ENCODE peak calls at places on chromosomes 7 and 10, in ten cellular contexts. E is osteocyte, R is stomach, L is transverse colon, H is IMR-90, Z is psoas muscle, J is cardiac fibroblast, W is heart left ventricle, X is A549, Y is RWPE1. U is an unnamed sample.

GRCh38 chr7:2071133-2071832 is 161.5 kb downstream of the MAD1L1 start:
- DNase-seq in Z (no peak), W (no peak), H (no peak), X (no peak), Y (no peak), E (no peak), J (no peak), L (no peak), R (no peak), U (no peak)

GRCh38 chr10:131453772-131454634 is 142.5 kb upstream of the TCERG1L start:
- DNase-seq in H (no peak), Z (peak; percentile 71), R (peak; percentile 66), Y (peak; percentile 41), J (peak; percentile 14), X (no peak), L (peak; percentile 25), W (peak; percentile 36), E (no peak), U (no peak)

GRCh38 chr10:29610876-29611647 is 23.7 kb downstream of the SVIL start:
- DNase-seq in X (no peak), L (no peak), W (no peak), J (no peak), Z (no peak), Y (no peak), R (no peak), E (no peak), H (no peak), U (no peak)

GRCh38 chr10:103554488-103555320 is 61.2 kb downstream of the NEURL1 start:
- DNase-seq in L (peak; percentile 70), Y (peak; percentile 81), Z (peak; percentile 67), H (peak; percentile 80), X (peak; percentile 71), W (peak; percentile 57), R (peak; percentile 31), J (peak; percentile 35), E (no peak), U (peak; percentile 28)

GRCh38 chr7:134593530-134594392 is 44.9 kb downstream of the AKR1B15 start:
- DNase-seq in X (peak; percentile 63), H (peak; percentile 95), Z (peak; percentile 61), E (no peak), J (peak; percentile 96), W (peak; percentile 71), L (peak; percentile 41), Y (no peak), R (peak; percentile 81), U (peak; percentile 95)

GRCh38 chr10:12181065-12181775 is 14.5 kb downstream of the NUDT5 start:
- DNase-seq in Y (no peak), E (no peak), Z (no peak), H (no peak), W (no peak), R (peak; percentile 35), J (peak; percentile 33), L (peak; percentile 20), X (no peak), U (no peak)

GRCh38 chr7:127798769-127799372 is 146.9 kb downstream of the SND1 start:
- DNase-seq in H (no peak), E (no peak), Y (no peak), J (no peak), W (no peak), X (no peak), L (no peak), Z (no peak), R (no peak), U (no peak)

GRCh38 chr7:22356855-22357310 is at the start of gene RAPGEF5:
- DNase-seq in R (peak; percentile 57), L (peak; percentile 75), W (no peak), J (no peak), Z (no peak), X (peak; percentile 13), Y (peak; percentile 89), E (no peak), H (no peak), U (no peak)

DNA sequence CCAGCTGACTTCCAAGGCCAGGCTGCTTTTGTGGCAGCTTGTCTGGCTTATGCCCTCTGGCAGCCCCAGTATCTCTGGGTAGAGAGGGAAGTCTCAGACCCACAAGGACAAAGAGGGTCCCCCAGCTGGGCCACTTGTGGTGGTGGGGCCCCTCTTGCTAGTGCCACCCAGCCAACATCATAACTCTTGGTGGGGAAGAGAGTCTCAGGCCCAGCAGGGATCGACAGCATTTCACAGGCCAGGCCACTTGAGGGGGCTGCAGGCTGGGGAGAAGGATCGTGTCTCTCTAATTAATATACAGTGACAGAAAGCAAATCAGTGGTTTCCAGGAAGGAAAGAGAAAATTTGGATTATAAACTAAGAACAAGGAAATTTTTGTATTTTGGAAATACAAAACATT is 76.0 kb downstream of the TYW1B start:
- DNase-seq in E (no peak), L (no peak), X (no peak), J (no peak), H (no peak), Y (no peak), R (no peak), Z (no peak), W (no peak), U (no peak)
- TF ChIP-seq CTCF in E (peak; percentile 12), L (no peak), X (no peak), J (peak; percentile 11), H (peak; percentile 10), Y (no peak), R (no peak), Z (no peak), W (no peak), U (no peak)

GRCh38 chr10:90987383-90987782 is 66.5 kb upstream of the ANKRD1 start:
- DNase-seq in Y (no peak), L (no peak), Z (no peak), X (no peak), W (no peak), J (no peak), E (no peak), R (no peak), H (no peak), U (no peak)

GRCh38 chr10:90986136-90986760 is 65.4 kb upstream of the ANKRD1 start:
- DNase-seq in H (no peak), L (no peak), Z (no peak), R (no peak), J (no peak), X (no peak), E (no peak), W (no peak), Y (no peak), U (no peak)

GRCh38 chr10:90988024-90988423 is 67.1 kb upstream of the ANKRD1 start:
- DNase-seq in X (no peak), Z (no peak), W (no peak), Y (no peak), H (no peak), E (no peak), L (no peak), R (no peak), J (no peak), U (no peak)

GRCh38 chr10:90985301-90985700 is 64.4 kb upstream of the ANKRD1 start:
- DNase-seq in W (no peak), L (no peak), J (no peak), E (no peak), H (no peak), R (no peak), Y (no peak), X (no peak), Z (no peak), U (no peak)

GRCh38 chr10:90986870-90987269 is 66.0 kb upstream of the ANKRD1 start:
- DNase-seq in J (no peak), X (no peak), E (no peak), W (no peak), L (no peak), Z (no peak), H (no peak), Y (no peak), R (no peak), U (no peak)
- TF ChIP-seq CTCF in J (no peak), X (no peak), E (no peak), W (no peak), L (no peak), Z (no peak), H (no peak), Y (no peak), R (no peak), U (no peak)

GRCh38 chr7:140635821-140636220 is 4.8 kb downstream of the DENND2A start:
- DNase-seq in Z (no peak), X (no peak), Y (no peak), W (no peak), E (no peak), J (no peak), R (no peak), H (no peak), L (no peak), U (no peak)

GRCh38 chr7:140640727-140641531 is at the start of gene DENND2A:
- DNase-seq in L (peak; percentile 57), H (peak; percentile 76), Z (peak; percentile 80), Y (no peak), J (peak; percentile 52), E (peak; percentile 92), R (peak; percentile 53), X (no peak), W (peak; percentile 84), U (no peak)

GRCh38 chr7:140640060-140640611 is 477 bp downstream of the DENND2A start:
- DNase-seq in Y (peak; percentile 30), L (peak; percentile 38), X (peak; percentile 57), R (peak; percentile 34), W (peak; percentile 66), J (no peak), Z (peak; percentile 57), H (peak; percentile 50), E (peak; percentile 88), U (no peak)

GRCh38 chr7:140639366-140640053 is 1.1 kb downstream of the DENND2A start:
- DNase-seq in W (peak; percentile 70), Z (peak; percentile 64), L (no peak), Y (no peak), J (peak; percentile 55), R (no peak), H (peak; percentile 90), X (no peak), E (no peak), U (no peak)

GRCh38 chr7:140638311-140638791 is 2.3 kb downstream of the DENND2A start:
- DNase-seq in W (no peak), Y (no peak), E (no peak), H (peak; percentile 82), R (no peak), L (no peak), Z (peak; percentile 45), J (peak; percentile 68), X (no peak), U (peak; percentile 75)
- TF ChIP-seq CTCF in W (no peak), Y (no peak), E (peak; percentile 48), H (peak; percentile 41), R (no peak), L (no peak), Z (no peak), J (peak; percentile 25), X (no peak), U (peak; percentile 65)

GRCh38 chr7:95205821-95206220 is 118.5 kb downstream of the PON1 start:
- DNase-seq in J (peak; percentile 82), R (no peak), X (no peak), E (no peak), Y (peak; percentile 4), W (no peak), Z (no peak), H (peak; percentile 59), L (no peak), U (no peak)

GRCh38 chr7:95198891-95199290 is 125.4 kb downstream of the PON1 start:
- DNase-seq in W (no peak), E (no peak), J (no peak), R (no peak), H (no peak), Y (no peak), Z (no peak), X (no peak), L (no peak), U (no peak)

GRCh38 chr7:95204618-95205017 is 119.7 kb downstream of the PON1 start:
- DNase-seq in L (no peak), X (no peak), W (no peak), Z (no peak), J (no peak), E (no peak), R (no peak), H (no peak), Y (no peak), U (no peak)

GRCh38 chr7:95201718-95202117 is 122.6 kb downstream of the PON1 start:
- DNase-seq in W (no peak), Z (no peak), L (no peak), Y (no peak), H (no peak), R (no peak), X (no peak), E (no peak), J (no peak), U (no peak)

GRCh38 chr7:95199779-95200558 is 124.4 kb downstream of the PON1 start:
- DNase-seq in J (peak; percentile 78), R (no peak), E (no peak), W (peak; percentile 22), H (peak; percentile 33), L (peak; percentile 17), Y (peak; percentile 19), X (peak; percentile 40), Z (peak; percentile 19), U (no peak)
- TF ChIP-seq CTCF in J (peak; percentile 82), R (no peak), E (peak; percentile 85), W (peak; percentile 45), H (peak; percentile 52), L (peak; percentile 41), Y (peak; percentile 57), X (peak; percentile 89), Z (peak; percentile 75), U (peak; percentile 78)

U was measured in AG09319.